ENCODE peak calls at places on chromosome 21, in five cellular contexts. E is fibroblast of the aortic adventitia; V is GM13976; X is CD4-positive, alpha-beta T cell; B is Peyer's patch. S is an unnamed sample.

GRCh38 chr21:39612233-39613028 is at the start of gene B3GALT5:
- DNase-seq in X (no peak), E (no peak), V (no peak), B (no peak), S (no peak)

GRCh38 chr21:32958288-32958992 is 67.3 kb upstream of the OLIG2 start:
- DNase-seq in E (no peak), B (no peak), V (no peak), X (no peak), S (no peak)

GRCh38 chr21:42563261-42564045 is 49.8 kb downstream of the SLC37A1 start:
- DNase-seq in E (no peak), B (peak; percentile 40), V (no peak), X (no peak), S (no peak)

GRCh38 chr21:33042812-33043211 is 17.1 kb downstream of the OLIG2 start:
- DNase-seq in X (no peak), E (peak; percentile 96), B (no peak), V (no peak), S (no peak)

GRCh38 chr21:41016472-41016871 is 151.5 kb upstream of the BACE2 start:
- DNase-seq in B (no peak), X (no peak), V (no peak), E (no peak), S (no peak)

GRCh38 chr21:35508389-35508888 is 459.3 kb upstream of the RUNX1 start:
- DNase-seq in B (peak; percentile 70), X (no peak), E (peak; percentile 62), V (no peak), S (no peak)

GRCh38 chr21:15204140-15204774 is 139.5 kb upstream of the NRIP1 start:
- DNase-seq in E (no peak), B (no peak), V (no peak), X (no peak), S (no peak)

GRCh38 chr21:31397515-31397926 is 53.5 kb upstream of the TIAM1 start:
- DNase-seq in X (no peak), V (no peak), B (no peak), E (peak; percentile 13), S (no peak)

GRCh38 chr21:36916718-36917117 is 49.8 kb downstream of the HLCS start:
- DNase-seq in B (no peak), E (no peak), V (no peak), X (no peak), S (no peak)

GRCh38 chr21:28374881-28375280 is 617.8 kb downstream of the LTN1 start:
- DNase-seq in X (no peak), V (no peak), E (no peak), B (no peak), S (no peak)

GRCh38 chr21:14877581-14878228 is 187.1 kb downstream of the NRIP1 start:
- DNase-seq in E (peak; percentile 58), X (no peak), V (peak; percentile 36), B (no peak), S (no peak)

GRCh38 chr21:42931560-42932235 is 6.3 kb upstream of the ERVH48-1 start:
- DNase-seq in E (no peak), B (no peak), V (peak; percentile 9), X (no peak), S (no peak)

GRCh38 chr21:15367061-15367626 is 302.3 kb upstream of the NRIP1 start:
- DNase-seq in E (no peak), B (no peak), V (no peak), X (no peak), S (no peak)

GRCh38 chr21:25834376-25834775 is 99.6 kb downstream of the GABPA start:
- DNase-seq in E (no peak), X (no peak), V (no peak), B (no peak), S (no peak)

GRCh38 chr21:41684381-41685245 is 82.2 kb downstream of the RIPK4 start:
- DNase-seq in E (peak; percentile 75), B (no peak), X (no peak), V (no peak), S (no peak)

GRCh38 chr21:41805643-41806042 is 38.8 kb upstream of the RIPK4 start:
- DNase-seq in X (no peak), V (no peak), E (no peak), B (no peak), S (no peak)

GRCh38 chr21:35512321-35512720 is 463.2 kb upstream of the RUNX1 start:
- DNase-seq in X (no peak), E (no peak), B (no peak), V (no peak), S (no peak)

GRCh38 chr21:16124397-16125130 is 394.8 kb downstream of the USP25 start:
- DNase-seq in E (peak; percentile 94), B (no peak), V (no peak), X (no peak), S (no peak)

GRCh38 chr21:35616090-35616489 is 444.2 kb downstream of the SETD4 start:
- DNase-seq in B (no peak), E (peak; percentile 87), X (no peak), V (no peak), S (no peak)

GRCh38 chr21:23809573-23809972 is 1797.7 kb downstream of the MRPL39 start:
- DNase-seq in X (no peak), B (no peak), E (no peak), V (no peak), S (no peak)

GRCh38 chr21:29182674-29183073 is 52.2 kb downstream of the MAP3K7CL start:
- DNase-seq in B (no peak), X (no peak), E (no peak), V (no peak), S (no peak)

GRCh38 chr21:42460391-42461184 is 35.4 kb downstream of the RSPH1 start:
- DNase-seq in V (no peak), X (peak; percentile 28), E (no peak), B (peak; percentile 80), S (no peak)

GRCh38 chr21:36910581-36911307 is 55.7 kb downstream of the HLCS start:
- DNase-seq in V (no peak), X (no peak), E (peak; percentile 73), B (no peak), S (no peak)

GRCh38 chr21:36156815-36157670 is at the start of gene DOP1B:
- DNase-seq in X (peak; percentile 25), E (no peak), V (peak; percentile 62), B (peak; percentile 75), S (no peak)

GRCh38 chr21:25518491-25518911 is 88.8 kb downstream of the MRPL39 start:
- DNase-seq in B (no peak), X (no peak), V (no peak), E (no peak), S (no peak)

GRCh38 chr21:28538987-28539622 is 453.6 kb downstream of the LTN1 start:
- DNase-seq in V (no peak), E (peak; percentile 82), X (no peak), B (no peak), S (no peak)

GRCh38 chr21:45836694-45837670 is 144.6 kb upstream of the COL6A1 start:
- DNase-seq in B (no peak), X (no peak), V (no peak), E (no peak), S (no peak)
- TF ChIP-seq CTCF in B (no peak), X (no peak), V (no peak), E (no peak), S (no peak)

DNA sequence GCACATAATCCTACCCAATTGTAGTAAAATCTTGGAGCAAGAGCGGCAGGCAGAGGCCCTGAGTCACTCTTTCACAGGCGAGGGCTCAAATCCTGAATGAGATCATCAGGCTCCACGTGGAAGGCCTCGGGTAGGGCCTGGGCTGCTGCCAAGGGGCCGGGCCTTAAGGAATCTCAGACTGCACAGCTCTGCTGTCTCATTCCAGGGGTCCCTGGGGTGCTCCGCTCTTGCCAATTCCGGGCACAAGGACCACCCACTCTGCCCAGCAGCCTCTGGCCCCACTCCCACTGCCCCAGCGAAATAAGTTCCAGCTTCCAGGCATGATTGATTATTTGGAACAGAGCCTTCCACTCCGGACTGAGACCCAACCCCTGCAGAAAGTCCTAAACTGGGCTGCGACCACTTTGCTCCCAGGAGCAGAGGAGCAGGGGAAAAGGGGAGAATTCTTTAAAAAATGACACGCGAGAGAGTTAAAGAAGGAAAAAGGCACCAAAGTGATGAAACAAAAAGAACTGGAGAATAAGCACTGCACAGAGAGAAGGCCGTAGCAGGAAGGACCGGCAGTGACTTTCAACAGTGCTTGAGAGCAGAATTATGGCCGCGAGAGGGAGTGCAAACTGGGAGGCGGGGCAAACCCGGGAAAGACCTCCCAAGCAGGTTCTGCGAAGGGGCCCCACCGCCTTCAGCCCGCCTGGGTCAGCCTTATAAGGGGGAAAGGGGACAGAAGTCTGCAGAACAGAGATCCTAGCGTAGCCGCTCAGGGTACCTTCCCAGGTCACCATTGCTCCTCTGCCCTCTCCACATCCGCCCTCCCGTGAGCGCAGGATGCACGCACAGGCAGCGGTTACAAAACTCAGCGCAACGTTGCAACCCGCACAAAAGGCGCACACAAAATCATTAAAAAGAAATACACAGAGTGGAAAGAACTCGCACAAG is 2.0 kb downstream of the ADAMTS1 start:
- DNase-seq in E (peak; percentile 97), V (no peak), X (no peak), B (peak; percentile 83), S (no peak)
- TF ChIP-seq CTCF in E (peak; percentile 39), V (no peak), X (no peak), B (no peak), S (peak; percentile 14)

DNA sequence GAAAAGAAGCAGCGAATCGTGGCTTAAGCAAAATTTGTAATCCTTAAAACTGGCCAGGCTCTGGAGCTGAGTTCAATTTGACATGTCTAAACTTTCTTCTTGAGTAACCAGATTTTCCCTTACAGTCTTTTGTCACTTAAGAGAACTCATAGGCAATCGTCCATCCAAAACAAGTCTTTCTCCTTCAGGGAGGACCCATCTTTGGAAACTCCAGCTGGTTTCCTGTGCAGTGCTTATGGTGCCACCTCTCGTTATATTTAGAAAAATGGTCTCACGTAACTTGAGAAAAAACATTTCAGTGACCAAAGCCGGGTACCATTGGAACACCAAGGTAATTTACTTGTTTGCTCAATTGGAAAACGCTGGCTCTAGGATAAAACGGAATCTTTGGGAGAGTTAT is 1.9 kb upstream of the PTTG1IP start:
- DNase-seq in X (no peak), E (peak; percentile 80), B (no peak), V (no peak), S (no peak)
- TF ChIP-seq CTCF in X (peak; percentile 51), E (peak; percentile 20), B (no peak), V (peak; percentile 12), S (no peak)

DNA sequence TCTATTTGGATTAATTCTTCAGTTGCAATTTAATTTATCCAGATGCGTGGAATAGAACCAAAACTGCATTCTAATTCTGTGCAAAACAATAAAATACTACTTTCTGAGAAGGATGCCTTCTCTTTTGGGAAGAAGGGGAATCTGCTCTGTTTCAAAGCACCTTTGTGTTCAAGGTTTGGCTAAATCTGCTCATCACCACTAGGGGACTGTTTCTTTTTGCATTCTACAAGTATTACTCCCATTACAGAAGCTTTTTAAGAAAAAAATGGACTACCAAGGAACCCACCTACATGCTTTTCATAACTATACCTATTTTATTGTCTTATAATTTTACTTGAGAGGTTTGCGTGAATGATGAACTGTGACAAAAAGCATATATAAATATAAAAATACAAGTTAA is 18.2 kb downstream of the MRPS6 start:
- DNase-seq in E (no peak), B (no peak), X (no peak), V (no peak), S (no peak)
- TF ChIP-seq CTCF in E (peak; percentile 56), B (peak; percentile 15), X (peak; percentile 34), V (no peak), S (peak; percentile 15)

GRCh38 chr21:44326716-44327602 is 12.2 kb downstream of the CFAP410 start:
- DNase-seq in B (no peak), V (no peak), X (no peak), E (no peak), S (no peak)
- TF ChIP-seq CTCF in B (no peak), V (no peak), X (no peak), E (no peak), S (no peak)